ENCODE peak calls at places on chromosomes 2 and 18, in four cellular contexts. Y, J, U and P are unnamed samples.

GRCh38 chr2:217289909-217290283 is 430.0 kb upstream of the TNP1 start:
- DNase-seq in Y (peak; percentile 9), J (no peak), U (peak; percentile 61), P (no peak)

GRCh38 chr2:169963786-169964185 is 136.5 kb downstream of the UBR3 start:
- DNase-seq in Y (no peak), J (no peak), U (no peak), P (no peak)

GRCh38 chr18:29892960-29893558 is 1149.5 kb downstream of the DSC3 start:
- DNase-seq in Y (no peak), J (no peak), U (peak; percentile 24), P (no peak)

GRCh38 chr18:68992719-68993482 is 195.0 kb downstream of the CCDC102B start:
- DNase-seq in Y (no peak), J (no peak), U (no peak), P (no peak)

GRCh38 chr2:235010117-235010729 is 58.4 kb downstream of the SH3BP4 start:
- DNase-seq in Y (no peak), J (no peak), U (no peak), P (no peak)

GRCh38 chr2:64455545-64455944 is 1.6 kb downstream of the LGALSL start:
- DNase-seq in Y (peak; percentile 25), J (no peak), U (peak; percentile 11), P (no peak)

GRCh38 chr18:26515643-26516495 is 32.5 kb downstream of the KCTD1 start:
- DNase-seq in Y (no peak), J (no peak), U (no peak), P (no peak)

GRCh38 chr2:34627003-34627402 is 1027.9 kb upstream of the FAM98A start:
- DNase-seq in Y (no peak), J (no peak), U (no peak), P (no peak)

GRCh38 chr2:170711774-170712652 is 3.1 kb upstream of the SP5 start:
- DNase-seq in Y (peak; percentile 99), J (no peak), U (no peak), P (peak; percentile 83)

GRCh38 chr2:52115750-52116149 is 1083.8 kb upstream of the NRXN1 start:
- DNase-seq in Y (no peak), J (no peak), U (peak; percentile 1), P (no peak)

GRCh38 chr2:113858764-113859163 is 31.1 kb upstream of the ACTR3 start:
- DNase-seq in Y (no peak), J (no peak), U (no peak), P (no peak)

GRCh38 chr2:134252092-134252775 is 1.6 kb upstream of the MGAT5 start:
- DNase-seq in Y (no peak), J (no peak), U (no peak), P (no peak)

GRCh38 chr2:13414907-13415306 is 698.2 kb downstream of the TRIB2 start:
- DNase-seq in Y (no peak), J (no peak), U (peak; percentile 29), P (no peak)

GRCh38 chr2:43326116-43326825 is 99.9 kb upstream of the ZFP36L2 start:
- DNase-seq in Y (peak; percentile 37), J (no peak), U (no peak), P (no peak)

GRCh38 chr2:218618102-218618860 is 10.6 kb downstream of the PLCD4 start:
- DNase-seq in Y (peak; percentile 18), J (no peak), U (peak; percentile 50), P (no peak)

GRCh38 chr2:127025357-127026062 is 81.4 kb downstream of the BIN1 start:
- DNase-seq in Y (no peak), J (no peak), U (peak; percentile 89), P (no peak)

GRCh38 chr18:38963943-38964660 is 1398.5 kb upstream of the CELF4 start:
- DNase-seq in Y (no peak), J (no peak), U (no peak), P (no peak)

GRCh38 chr18:48161201-48161910 is 230.9 kb upstream of the SMAD2 start:
- DNase-seq in Y (no peak), J (no peak), U (peak; percentile 97), P (peak; percentile 87)

GRCh38 chr2:49335546-49335945 is 181.2 kb upstream of the FSHR start:
- DNase-seq in Y (no peak), J (no peak), U (no peak), P (no peak)

GRCh38 chr2:38981670-38982357 is 92.1 kb downstream of the ARHGEF33 start:
- DNase-seq in Y (peak; percentile 98), J (no peak), U (no peak), P (no peak)

GRCh38 chr2:38750011-38750792 is 959 bp downstream of the SRSF7 start:
- DNase-seq in Y (no peak), J (no peak), U (peak; percentile 79), P (no peak)

GRCh38 chr2:166090900-166091299 is 36.9 kb downstream of the SCN1A start:
- DNase-seq in Y (no peak), J (no peak), U (no peak), P (no peak)

GRCh38 chr18:59837586-59837985 is 62.2 kb upstream of the PMAIP1 start:
- DNase-seq in Y (peak; percentile 52), J (peak; percentile 82), U (peak; percentile 64), P (peak; percentile 36)

GRCh38 chr2:218805627-218806026 is 23.7 kb downstream of the CYP27A1 start:
- DNase-seq in Y (peak; percentile 74), J (peak; percentile 27), U (no peak), P (no peak)

GRCh38 chr2:218003265-218003950 is 613 bp upstream of the TNS1 start:
- DNase-seq in Y (no peak), J (no peak), U (peak; percentile 88), P (no peak)

GRCh38 chr2:74602553-74603281 is 45.4 kb downstream of the M1AP start:
- DNase-seq in Y (no peak), J (no peak), U (no peak), P (no peak)

GRCh38 chr18:27887287-27887686 is 289.6 kb downstream of the CDH2 start:
- DNase-seq in Y (no peak), J (no peak), U (no peak), P (no peak)

GRCh38 chr2:25252291-25253152 is 84.1 kb upstream of the POMC start:
- DNase-seq in Y (peak; percentile 82), J (no peak), U (peak; percentile 99), P (peak; percentile 83)

GRCh38 chr2:85024372-85025047 is 53.5 kb downstream of the KCMF1 start:
- DNase-seq in Y (no peak), J (no peak), U (no peak), P (no peak)

GRCh38 chr2:239537633-239538356 is 137.0 kb upstream of the HDAC4 start:
- DNase-seq in Y (no peak), J (no peak), U (no peak), P (no peak)

GRCh38 chr2:128867936-128868636 is 549.4 kb upstream of the HS6ST1 start:
- DNase-seq in Y (no peak), J (no peak), U (no peak), P (no peak)

GRCh38 chr2:191301971-191302370 is 56.8 kb downstream of the MYO1B start:
- DNase-seq in Y (no peak), J (no peak), U (no peak), P (no peak)

GRCh38 chr2:191303349-191304005 is 58.3 kb downstream of the MYO1B start:
- DNase-seq in Y (peak; percentile 18), J (no peak), U (no peak), P (no peak)

GRCh38 chr2:191302459-191303155 is 57.4 kb downstream of the MYO1B start:
- DNase-seq in Y (peak; percentile 58), J (no peak), U (peak; percentile 11), P (no peak)

GRCh38 chr2:191308026-191308425 is 62.8 kb downstream of the MYO1B start:
- DNase-seq in Y (no peak), J (no peak), U (no peak), P (no peak)

DNA sequence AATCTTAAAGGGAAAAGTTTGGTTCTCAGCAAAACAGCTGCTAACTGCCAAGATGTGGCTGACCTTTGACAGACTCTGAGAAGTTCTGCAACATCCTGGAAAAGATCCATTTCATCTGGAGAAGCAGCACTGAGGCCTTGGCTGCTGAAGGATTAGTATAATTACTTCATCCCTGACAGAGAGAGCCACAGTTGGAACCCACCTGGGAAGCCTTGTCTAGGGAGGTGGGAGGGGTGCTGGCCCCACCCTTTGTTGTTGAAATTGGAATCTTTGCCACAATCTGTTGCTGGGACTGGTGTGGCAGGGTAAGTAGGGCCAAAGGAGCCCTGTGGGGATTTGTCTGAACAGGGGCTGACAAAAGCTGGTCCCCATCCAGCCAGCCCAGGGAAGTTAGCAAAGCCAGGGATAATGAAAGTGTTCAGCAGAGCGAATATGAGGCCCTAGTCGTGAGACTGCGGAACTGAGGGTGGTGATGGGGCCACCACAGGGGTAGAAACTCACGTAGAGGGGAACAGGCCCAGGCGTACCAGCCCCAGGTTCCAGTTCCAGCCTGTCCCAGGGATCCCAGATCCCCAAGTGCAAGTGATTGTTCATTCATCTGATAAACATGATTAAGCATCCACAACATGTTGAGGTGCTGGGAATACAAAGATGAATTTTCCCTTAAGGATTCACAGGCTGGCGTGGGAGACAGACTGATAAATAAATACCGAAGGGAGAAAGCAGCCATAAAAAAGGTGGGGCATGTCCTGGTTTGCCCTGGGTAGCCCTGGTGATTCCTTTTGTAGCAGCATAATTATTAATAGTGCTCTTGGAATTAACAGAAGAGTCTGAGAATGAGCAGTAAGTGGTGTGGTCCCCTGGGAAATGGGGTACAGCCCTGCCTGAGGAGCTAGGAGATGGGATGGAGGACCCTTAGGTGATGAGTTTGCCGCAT is 60.0 kb downstream of the MYO1B start:
- DNase-seq in Y (no peak), J (no peak), U (no peak), P (no peak)
- H3K4me1 ChIP-seq in Y (peaks cover 18% of the 10 kb centered on the region), J (no peaks in the 10 kb centered on the region), U (no peaks in the 10 kb centered on the region), P (no peaks in the 10 kb centered on the region)

DNA sequence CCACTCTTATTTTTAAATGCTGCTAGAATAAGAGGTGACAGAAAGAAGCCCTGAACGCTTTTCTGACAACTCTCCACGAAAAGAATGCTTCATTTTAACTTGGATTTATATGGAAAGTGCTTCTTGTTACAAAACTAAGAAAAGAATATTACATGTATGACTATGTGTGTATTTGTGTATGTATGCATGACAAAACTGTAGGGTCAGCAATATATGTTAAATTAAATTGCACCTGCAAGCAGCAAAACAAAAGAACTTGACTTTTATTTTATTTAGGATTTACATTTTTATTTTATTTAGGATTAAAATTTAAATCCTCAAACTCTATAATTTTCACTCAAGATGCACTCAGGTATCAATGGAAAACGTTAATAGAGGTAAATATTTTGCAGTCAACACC is 187.1 kb downstream of the NR4A2 start:
- DNase-seq in Y (no peak), J (no peak), U (no peak), P (no peak)
- TF ChIP-seq TCF12 in Y (no peak), J (no peak), U (no peak), P (no peak)

GRCh38 chr2:69742170-69742952 is 427 bp downstream of the ANXA4 start:
- DNase-seq in Y (no peak), J (no peak), U (peak; percentile 15), P (peak; percentile 45)
- H3K4me1 ChIP-seq in Y (peaks cover 60% of the 10 kb centered on the region), J (peaks cover 6% of the 10 kb centered on the region), U (no peaks in the 10 kb centered on the region), P (peaks cover 2% of the 10 kb centered on the region)

GRCh38 chr18:63702660-63703059 is at the start of gene SERPINB11:
- DNase-seq in Y (no peak), J (no peak), U (no peak), P (no peak)

GRCh38 chr18:63701952-63702351 is 808 bp upstream of the SERPINB11 start:
- DNase-seq in Y (no peak), J (no peak), U (no peak), P (no peak)

GRCh38 chr18:63700501-63700900 is 2.3 kb upstream of the SERPINB11 start:
- DNase-seq in Y (no peak), J (no peak), U (no peak), P (no peak)

DNA sequence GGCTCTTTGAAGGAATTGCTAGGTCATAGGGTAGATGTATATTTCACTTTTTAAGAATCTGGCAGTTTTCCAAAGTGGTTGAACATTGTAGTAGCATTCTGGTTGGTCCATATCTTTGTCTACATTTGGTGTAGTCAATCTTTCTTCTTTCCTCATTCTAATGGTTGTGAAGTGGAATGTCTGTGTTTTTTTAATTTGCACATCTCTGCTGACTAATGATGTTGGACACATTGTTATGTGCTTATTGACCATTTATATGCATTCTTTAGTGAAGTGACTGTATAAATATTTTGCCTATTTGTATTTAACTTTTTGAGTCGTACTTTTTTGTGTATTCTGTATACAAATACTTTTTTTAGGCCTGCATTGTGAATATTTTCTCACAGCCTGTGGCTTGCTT is 5.5 kb upstream of the SERPINB11 start:
- DNase-seq in Y (no peak), J (no peak), U (no peak), P (no peak)
- TF ChIP-seq TCF12 in Y (no peak), J (no peak), U (no peak), P (no peak)